ENCODE peak calls at places on chromosomes 11 and 22, in four cellular contexts. One of them, this sample, is unnamed.

GRCh38 chr11:85495918-85496317 is 131.2 kb downstream of the DLG2 start:
- DNase-seq in upper lobe of right lung: no peak
- DNase-seq in SK-MEL-5: no peak
- DNase-seq in nucleus accumbens: no peak
- DNase-seq in this sample: no peak

GRCh38 chr11:5291207-5291838 is 10.4 kb downstream of the OR51B4 start:
- DNase-seq in upper lobe of right lung: no peak
- DNase-seq in SK-MEL-5: peak; percentile 68
- DNase-seq in nucleus accumbens: no peak
- DNase-seq in this sample: peak; percentile 23

GRCh38 chr22:33883961-33884808 is 36.1 kb downstream of the LARGE1 start:
- DNase-seq in upper lobe of right lung: no peak
- DNase-seq in SK-MEL-5: no peak
- DNase-seq in nucleus accumbens: no peak
- DNase-seq in this sample: no peak

GRCh38 chr11:93736129-93736528 is 5.2 kb downstream of the TAF1D start:
- DNase-seq in upper lobe of right lung: no peak
- DNase-seq in SK-MEL-5: no peak
- DNase-seq in nucleus accumbens: no peak
- DNase-seq in this sample: peak; percentile 38

GRCh38 chr11:12723410-12724297 is 49.4 kb downstream of the TEAD1 start:
- DNase-seq in upper lobe of right lung: no peak
- DNase-seq in SK-MEL-5: peak; percentile 34
- DNase-seq in nucleus accumbens: no peak
- DNase-seq in this sample: no peak

GRCh38 chr11:67651976-67652895 is 1.7 kb upstream of the ACY3 start:
- DNase-seq in upper lobe of right lung: peak; percentile 13
- DNase-seq in SK-MEL-5: peak; percentile 62
- DNase-seq in nucleus accumbens: no peak
- DNase-seq in this sample: no peak

GRCh38 chr11:77037057-77037456 is 2.9 kb downstream of the B3GNT6 start:
- DNase-seq in upper lobe of right lung: no peak
- DNase-seq in SK-MEL-5: no peak
- DNase-seq in nucleus accumbens: no peak
- DNase-seq in this sample: no peak

GRCh38 chr22:45804986-45805325 is 133.3 kb downstream of the ATXN10 start:
- DNase-seq in upper lobe of right lung: no peak
- DNase-seq in SK-MEL-5: peak; percentile 5
- DNase-seq in nucleus accumbens: no peak
- DNase-seq in this sample: peak; percentile 96

GRCh38 chr11:2761131-2762030 is 61.6 kb upstream of the KCNQ1OT1 start:
- DNase-seq in upper lobe of right lung: peak; percentile 58
- DNase-seq in SK-MEL-5: no peak
- DNase-seq in nucleus accumbens: no peak
- DNase-seq in this sample: no peak

GRCh38 chr11:35683728-35684339 is 21.3 kb downstream of the TRIM44 start:
- DNase-seq in upper lobe of right lung: no peak
- DNase-seq in SK-MEL-5: no peak
- DNase-seq in nucleus accumbens: no peak
- DNase-seq in this sample: no peak

GRCh38 chr22:37177221-37177620 is 10.8 kb downstream of the C1QTNF6 start:
- DNase-seq in upper lobe of right lung: peak; percentile 45
- DNase-seq in SK-MEL-5: no peak
- DNase-seq in nucleus accumbens: no peak
- DNase-seq in this sample: no peak

GRCh38 chr11:130555251-130555841 is 106.9 kb downstream of the ADAMTS15 start:
- DNase-seq in upper lobe of right lung: no peak
- DNase-seq in SK-MEL-5: no peak
- DNase-seq in nucleus accumbens: no peak
- DNase-seq in this sample: no peak

GRCh38 chr22:29782061-29782845 is 15.1 kb downstream of the UQCR10 start:
- DNase-seq in upper lobe of right lung: peak; percentile 66
- DNase-seq in SK-MEL-5: no peak
- DNase-seq in nucleus accumbens: no peak
- DNase-seq in this sample: no peak

GRCh38 chr11:28965824-28966223 is 857.6 kb downstream of the METTL15 start:
- DNase-seq in upper lobe of right lung: no peak
- DNase-seq in SK-MEL-5: no peak
- DNase-seq in nucleus accumbens: no peak
- DNase-seq in this sample: no peak

GRCh38 chr22:40463727-40464126 is 93.3 kb downstream of the SGSM3 start:
- DNase-seq in upper lobe of right lung: no peak
- DNase-seq in SK-MEL-5: no peak
- DNase-seq in nucleus accumbens: no peak
- DNase-seq in this sample: no peak

GRCh38 chr11:45670386-45671135 is 5.1 kb upstream of the CHST1 start:
- DNase-seq in upper lobe of right lung: no peak
- DNase-seq in SK-MEL-5: no peak
- DNase-seq in nucleus accumbens: no peak
- DNase-seq in this sample: no peak

GRCh38 chr11:110716361-110716760 is 4.1 kb upstream of the ARHGAP20 start:
- DNase-seq in upper lobe of right lung: no peak
- DNase-seq in SK-MEL-5: no peak
- DNase-seq in nucleus accumbens: no peak
- DNase-seq in this sample: peak; percentile 42

GRCh38 chr11:75667268-75667830 is 1.5 kb downstream of the MAP6 start:
- DNase-seq in upper lobe of right lung: peak; percentile 77
- DNase-seq in SK-MEL-5: no peak
- DNase-seq in nucleus accumbens: no peak
- DNase-seq in this sample: peak; percentile 52

GRCh38 chr11:58061813-58062212 is 31.1 kb downstream of the OR6Q1 start:
- DNase-seq in upper lobe of right lung: no peak
- DNase-seq in SK-MEL-5: no peak
- DNase-seq in nucleus accumbens: no peak
- DNase-seq in this sample: peak; percentile 49

GRCh38 chr11:64649304-64649703 is 58.3 kb downstream of the SLC22A12 start:
- DNase-seq in upper lobe of right lung: no peak
- DNase-seq in SK-MEL-5: peak; percentile 46
- DNase-seq in nucleus accumbens: no peak
- DNase-seq in this sample: peak; percentile 71

GRCh38 chr22:37824674-37825641 is 1.8 kb downstream of the GALR3 start:
- DNase-seq in upper lobe of right lung: no peak
- DNase-seq in SK-MEL-5: no peak
- DNase-seq in nucleus accumbens: no peak
- DNase-seq in this sample: peak; percentile 40

GRCh38 chr11:15208570-15209222 is 94.0 kb downstream of the INSC start:
- DNase-seq in upper lobe of right lung: peak; percentile 82
- DNase-seq in SK-MEL-5: peak; percentile 65
- DNase-seq in nucleus accumbens: peak; percentile 12
- DNase-seq in this sample: peak; percentile 87

GRCh38 chr11:88363566-88364169 is 26.1 kb upstream of the CTSC start:
- DNase-seq in upper lobe of right lung: no peak
- DNase-seq in SK-MEL-5: no peak
- DNase-seq in nucleus accumbens: no peak
- DNase-seq in this sample: peak; percentile 48

GRCh38 chr11:134686418-134686817 is 274.4 kb upstream of the B3GAT1 start:
- DNase-seq in upper lobe of right lung: no peak
- DNase-seq in SK-MEL-5: no peak
- DNase-seq in nucleus accumbens: no peak
- DNase-seq in this sample: no peak

GRCh38 chr11:18115360-18116127 is 9.7 kb upstream of the SAAL1 start:
- DNase-seq in upper lobe of right lung: no peak
- DNase-seq in SK-MEL-5: peak; percentile 89
- DNase-seq in nucleus accumbens: no peak
- DNase-seq in this sample: peak; percentile 69

GRCh38 chr11:134170177-134170908 is 53.4 kb downstream of the NCAPD3 start:
- DNase-seq in upper lobe of right lung: no peak
- DNase-seq in SK-MEL-5: no peak
- DNase-seq in nucleus accumbens: no peak
- DNase-seq in this sample: no peak

GRCh38 chr11:65308281-65308891 is 6.3 kb upstream of the CDC42EP2 start:
- DNase-seq in upper lobe of right lung: peak; percentile 73
- DNase-seq in SK-MEL-5: no peak
- DNase-seq in nucleus accumbens: no peak
- DNase-seq in this sample: peak; percentile 72

GRCh38 chr11:45285289-45285828 is 782 bp downstream of the SYT13 start:
- DNase-seq in upper lobe of right lung: no peak
- DNase-seq in SK-MEL-5: no peak
- DNase-seq in nucleus accumbens: no peak
- DNase-seq in this sample: no peak

GRCh38 chr22:50583294-50583865 is 731 bp upstream of the CHKB start:
- DNase-seq in upper lobe of right lung: peak; percentile 58
- DNase-seq in SK-MEL-5: no peak
- DNase-seq in nucleus accumbens: no peak
- DNase-seq in this sample: no peak

GRCh38 chr11:61698173-61698965 is 18.2 kb downstream of the DAGLA start:
- DNase-seq in upper lobe of right lung: no peak
- DNase-seq in SK-MEL-5: peak; percentile 33
- DNase-seq in nucleus accumbens: no peak
- DNase-seq in this sample: no peak

GRCh38 chr22:39920134-39920743 is 19.4 kb downstream of the GRAP2 start:
- DNase-seq in upper lobe of right lung: no peak
- DNase-seq in SK-MEL-5: no peak
- DNase-seq in nucleus accumbens: no peak
- DNase-seq in this sample: no peak

GRCh38 chr11:74971424-74971823 is 17.3 kb upstream of the NEU3 start:
- DNase-seq in upper lobe of right lung: no peak
- DNase-seq in SK-MEL-5: peak; percentile 64
- DNase-seq in nucleus accumbens: no peak
- DNase-seq in this sample: no peak

GRCh38 chr11:20059587-20060021 is 100.7 kb downstream of the DBX1 start:
- DNase-seq in upper lobe of right lung: no peak
- DNase-seq in SK-MEL-5: no peak
- DNase-seq in nucleus accumbens: no peak
- DNase-seq in this sample: no peak

GRCh38 chr22:50027639-50028537 is 15.3 kb upstream of the IL17REL start:
- DNase-seq in upper lobe of right lung: peak; percentile 74
- DNase-seq in SK-MEL-5: peak; percentile 81
- DNase-seq in nucleus accumbens: peak; percentile 27
- DNase-seq in this sample: no peak

GRCh38 chr11:687751-688150 is 7.3 kb downstream of the DEAF1 start:
- DNase-seq in upper lobe of right lung: no peak
- DNase-seq in SK-MEL-5: no peak
- DNase-seq in nucleus accumbens: no peak
- DNase-seq in this sample: no peak

GRCh38 chr22:39943366-39943765 is 16.8 kb upstream of the TMA7B start:
- DNase-seq in upper lobe of right lung: no peak
- DNase-seq in SK-MEL-5: peak; percentile 30
- DNase-seq in nucleus accumbens: no peak
- DNase-seq in this sample: no peak

GRCh38 chr11:726278-726915 is 20.4 kb downstream of the EPS8L2 start:
- DNase-seq in upper lobe of right lung: peak; percentile 82
- DNase-seq in SK-MEL-5: no peak
- DNase-seq in nucleus accumbens: no peak
- DNase-seq in this sample: peak; percentile 30

GRCh38 chr11:61839742-61840141 is 11.6 kb downstream of the FADS2 start:
- DNase-seq in upper lobe of right lung: no peak
- DNase-seq in SK-MEL-5: no peak
- DNase-seq in nucleus accumbens: no peak
- DNase-seq in this sample: no peak

This sample was measured in cardiac muscle cell.